ENCODE peak calls at places on chromosomes 5 and 9, in six cellular contexts. One of them, this sample, is unnamed.

GRCh38 chr5:102450313-102450990 is 48.3 kb downstream of the SLCO6A1 start:
- DNase-seq in HepG2: peak
- DNase-seq in A549: peak
- DNase-seq in K562: no peak
- DNase-seq in IMR-90: no peak
- DNase-seq in GM12878: no peak
- DNase-seq in this sample: no peak

GRCh38 chr5:171269717-171270116 is 39.3 kb upstream of the TLX3 start:
- DNase-seq in IMR-90: peak
- DNase-seq in HepG2: no peak
- DNase-seq in GM12878: no peak
- DNase-seq in K562: no peak
- DNase-seq in A549: no peak
- DNase-seq in this sample: no peak

GRCh38 chr5:96381526-96381925 is 51.5 kb downstream of the PCSK1 start:
- DNase-seq in IMR-90: no peak
- DNase-seq in K562: no peak
- DNase-seq in GM12878: no peak
- DNase-seq in A549: peak
- DNase-seq in HepG2: peak
- DNase-seq in this sample: no peak

GRCh38 chr5:56451742-56452141 is 218.6 kb upstream of the ANKRD55 start:
- DNase-seq in A549: no peak
- DNase-seq in K562: no peak
- DNase-seq in IMR-90: no peak
- DNase-seq in GM12878: no peak
- DNase-seq in HepG2: no peak
- DNase-seq in this sample: no peak

GRCh38 chr5:150422758-150423157 is 10.0 kb upstream of the CD74 start:
- DNase-seq in K562: no peak
- DNase-seq in HepG2: no peak
- DNase-seq in A549: no peak
- DNase-seq in IMR-90: no peak
- DNase-seq in GM12878: no peak
- DNase-seq in this sample: no peak

GRCh38 chr5:2131196-2131595 is 248.5 kb upstream of the IRX4 start:
- DNase-seq in IMR-90: no peak
- DNase-seq in K562: no peak
- DNase-seq in HepG2: no peak
- DNase-seq in GM12878: no peak
- DNase-seq in A549: peak
- DNase-seq in this sample: no peak

GRCh38 chr5:68196876-68197275 is 18.7 kb upstream of the PIK3R1 start:
- DNase-seq in GM12878: peak
- DNase-seq in K562: no peak
- DNase-seq in HepG2: no peak
- DNase-seq in A549: no peak
- DNase-seq in IMR-90: no peak
- DNase-seq in this sample: no peak

GRCh38 chr5:128199104-128199503 is 115.5 kb downstream of the SLC12A2 start:
- DNase-seq in K562: no peak
- DNase-seq in HepG2: no peak
- DNase-seq in GM12878: no peak
- DNase-seq in A549: peak
- DNase-seq in IMR-90: peak
- DNase-seq in this sample: no peak

GRCh38 chr5:61322738-61323429 is 9.2 kb upstream of the ZSWIM6 start:
- DNase-seq in HepG2: no peak
- DNase-seq in A549: no peak
- DNase-seq in K562: no peak
- DNase-seq in GM12878: no peak
- DNase-seq in IMR-90: peak
- DNase-seq in this sample: no peak

GRCh38 chr9:113577525-113578261 is 114.2 kb downstream of the RGS3 start:
- DNase-seq in K562: peak
- DNase-seq in A549: no peak
- DNase-seq in HepG2: no peak
- DNase-seq in IMR-90: peak
- DNase-seq in GM12878: no peak
- DNase-seq in this sample: no peak

GRCh38 chr5:1939256-1939655 is 56.5 kb upstream of the IRX4 start:
- DNase-seq in GM12878: no peak
- DNase-seq in HepG2: no peak
- DNase-seq in A549: no peak
- DNase-seq in K562: no peak
- DNase-seq in IMR-90: no peak
- DNase-seq in this sample: no peak

GRCh38 chr9:21392270-21392669 is 7.1 kb upstream of the IFNA2 start:
- DNase-seq in K562: no peak
- DNase-seq in GM12878: no peak
- DNase-seq in HepG2: peak
- DNase-seq in A549: peak
- DNase-seq in IMR-90: no peak
- DNase-seq in this sample: peak

GRCh38 chr9:135278586-135278985 is 191.1 kb downstream of the OLFM1 start:
- DNase-seq in HepG2: no peak
- DNase-seq in A549: no peak
- DNase-seq in GM12878: no peak
- DNase-seq in K562: no peak
- DNase-seq in IMR-90: no peak
- DNase-seq in this sample: no peak

GRCh38 chr9:123745933-123746332 is 184.0 kb downstream of the DENND1A start:
- DNase-seq in IMR-90: no peak
- DNase-seq in K562: no peak
- DNase-seq in HepG2: no peak
- DNase-seq in GM12878: no peak
- DNase-seq in A549: no peak
- DNase-seq in this sample: no peak

GRCh38 chr5:113293613-113294340 is 141.0 kb downstream of the TSSK1B start:
- DNase-seq in GM12878: no peak
- DNase-seq in IMR-90: peak
- DNase-seq in K562: no peak
- DNase-seq in A549: no peak
- DNase-seq in HepG2: no peak
- DNase-seq in this sample: no peak

GRCh38 chr5:130740047-130740569 is 424.9 kb downstream of the HINT1 start:
- DNase-seq in A549: peak
- DNase-seq in GM12878: no peak
- DNase-seq in IMR-90: no peak
- DNase-seq in K562: no peak
- DNase-seq in HepG2: no peak
- DNase-seq in this sample: no peak

GRCh38 chr5:163963881-163964280 is 458.5 kb downstream of the MAT2B start:
- DNase-seq in HepG2: no peak
- DNase-seq in IMR-90: no peak
- DNase-seq in K562: no peak
- DNase-seq in GM12878: no peak
- DNase-seq in A549: no peak
- DNase-seq in this sample: no peak

GRCh38 chr5:78544531-78545200 is 103.9 kb downstream of the LHFPL2 start:
- DNase-seq in K562: peak
- DNase-seq in GM12878: peak
- DNase-seq in IMR-90: peak
- DNase-seq in A549: no peak
- DNase-seq in HepG2: no peak
- DNase-seq in this sample: no peak

GRCh38 chr9:121840838-121841760 is 189.7 kb downstream of the DAB2IP start:
- DNase-seq in IMR-90: no peak
- DNase-seq in GM12878: no peak
- DNase-seq in K562: no peak
- DNase-seq in A549: no peak
- DNase-seq in HepG2: no peak
- DNase-seq in this sample: no peak

GRCh38 chr5:170642066-170642735 is 138.4 kb downstream of the KCNIP1 start:
- DNase-seq in A549: no peak
- DNase-seq in GM12878: no peak
- DNase-seq in HepG2: no peak
- DNase-seq in IMR-90: no peak
- DNase-seq in K562: no peak
- DNase-seq in this sample: no peak

GRCh38 chr5:147520450-147520849 is 10.6 kb upstream of the DPYSL3 start:
- DNase-seq in A549: no peak
- DNase-seq in GM12878: no peak
- DNase-seq in HepG2: no peak
- DNase-seq in K562: no peak
- DNase-seq in IMR-90: peak
- DNase-seq in this sample: no peak

GRCh38 chr5:86971034-86971511 is 296.6 kb upstream of the RASA1 start:
- DNase-seq in GM12878: no peak
- DNase-seq in HepG2: peak
- DNase-seq in K562: no peak
- DNase-seq in A549: peak
- DNase-seq in IMR-90: peak
- DNase-seq in this sample: no peak

GRCh38 chr9:22990349-22990748 is 543.7 kb downstream of the DMRTA1 start:
- DNase-seq in HepG2: no peak
- DNase-seq in GM12878: no peak
- DNase-seq in IMR-90: no peak
- DNase-seq in K562: no peak
- DNase-seq in A549: no peak
- DNase-seq in this sample: no peak

GRCh38 chr9:137318565-137318964 is 16.5 kb upstream of the NRARP start:
- DNase-seq in HepG2: no peak
- DNase-seq in A549: no peak
- DNase-seq in IMR-90: no peak
- DNase-seq in K562: no peak
- DNase-seq in GM12878: no peak
- DNase-seq in this sample: no peak

GRCh38 chr5:39175273-39175955 is 43.9 kb downstream of the FYB1 start:
- DNase-seq in K562: no peak
- DNase-seq in IMR-90: no peak
- DNase-seq in HepG2: no peak
- DNase-seq in A549: no peak
- DNase-seq in GM12878: no peak
- DNase-seq in this sample: no peak

GRCh38 chr5:154403234-154403633 is 42.6 kb upstream of the SAP30L start:
- DNase-seq in GM12878: no peak
- DNase-seq in HepG2: no peak
- DNase-seq in IMR-90: peak
- DNase-seq in K562: no peak
- DNase-seq in A549: no peak
- DNase-seq in this sample: no peak

GRCh38 chr5:158431369-158432029 is 572.6 kb upstream of the CLINT1 start:
- DNase-seq in IMR-90: no peak
- DNase-seq in K562: no peak
- DNase-seq in A549: no peak
- DNase-seq in HepG2: no peak
- DNase-seq in GM12878: no peak
- DNase-seq in this sample: no peak

GRCh38 chr9:109861499-109861898 is 81.5 kb downstream of the PALM2AKAP2 start:
- DNase-seq in A549: no peak
- DNase-seq in K562: no peak
- DNase-seq in HepG2: no peak
- DNase-seq in IMR-90: peak
- DNase-seq in GM12878: no peak
- DNase-seq in this sample: no peak

GRCh38 chr5:111461261-111461671 is 51.1 kb downstream of the STARD4 start:
- DNase-seq in A549: peak
- DNase-seq in HepG2: no peak
- DNase-seq in GM12878: no peak
- DNase-seq in IMR-90: peak
- DNase-seq in K562: no peak
- DNase-seq in this sample: peak

GRCh38 chr5:89826938-89827337 is 582.6 kb downstream of the CETN3 start:
- DNase-seq in A549: no peak
- DNase-seq in K562: no peak
- DNase-seq in HepG2: no peak
- DNase-seq in GM12878: no peak
- DNase-seq in IMR-90: no peak
- DNase-seq in this sample: no peak

GRCh38 chr5:139746691-139747582 is 48.7 kb upstream of the PSD2 start:
- DNase-seq in HepG2: no peak
- DNase-seq in GM12878: peak
- DNase-seq in K562: peak
- DNase-seq in IMR-90: peak
- DNase-seq in A549: no peak
- DNase-seq in this sample: no peak

DNA sequence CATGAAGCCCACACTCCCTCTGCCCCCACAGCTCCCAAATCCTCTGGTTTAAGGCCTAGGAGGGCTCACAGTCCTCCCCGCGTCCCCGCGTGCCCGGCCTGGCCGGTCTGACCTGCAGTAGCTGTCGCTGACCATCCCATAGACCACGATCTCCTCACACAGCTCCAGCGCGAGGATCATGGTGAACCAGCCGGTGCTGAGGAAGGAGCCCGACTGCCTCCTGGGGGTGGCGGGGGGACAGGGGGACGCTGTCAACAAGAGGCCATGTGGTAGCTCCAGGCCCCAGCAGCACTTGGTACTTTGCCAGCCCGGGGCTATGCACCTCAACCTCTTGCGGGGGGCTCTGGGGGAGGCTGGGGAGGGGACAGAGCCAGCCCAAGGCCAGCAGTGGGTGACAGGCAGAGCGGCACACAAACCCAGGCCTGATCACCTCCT is 7.0 kb downstream of the ST6GALNAC4 start:
- DNase-seq in A549: no peak
- DNase-seq in IMR-90: no peak
- DNase-seq in HepG2: no peak
- DNase-seq in GM12878: no peak
- DNase-seq in K562: no peak
- DNase-seq in this sample: no peak
- TF ChIP-seq BHLHE40 in A549: no peak
- TF ChIP-seq BHLHE40 in IMR-90: no peak
- TF ChIP-seq BHLHE40 in HepG2: no peak
- TF ChIP-seq BHLHE40 in GM12878: no peak
- TF ChIP-seq BHLHE40 in K562: no peak
- TF ChIP-seq BHLHE40 in this sample: no peak

GRCh38 chr9:132997591-132997990 is 19.1 kb downstream of the GFI1B start:
- DNase-seq in HepG2: peak
- DNase-seq in A549: no peak
- DNase-seq in IMR-90: peak
- DNase-seq in GM12878: no peak
- DNase-seq in K562: no peak
- DNase-seq in this sample: no peak
- TF ChIP-seq BHLHE40 in HepG2: no peak
- TF ChIP-seq BHLHE40 in A549: no peak
- TF ChIP-seq BHLHE40 in IMR-90: no peak
- TF ChIP-seq BHLHE40 in GM12878: no peak
- TF ChIP-seq BHLHE40 in K562: no peak
- TF ChIP-seq BHLHE40 in this sample: no peak

DNA sequence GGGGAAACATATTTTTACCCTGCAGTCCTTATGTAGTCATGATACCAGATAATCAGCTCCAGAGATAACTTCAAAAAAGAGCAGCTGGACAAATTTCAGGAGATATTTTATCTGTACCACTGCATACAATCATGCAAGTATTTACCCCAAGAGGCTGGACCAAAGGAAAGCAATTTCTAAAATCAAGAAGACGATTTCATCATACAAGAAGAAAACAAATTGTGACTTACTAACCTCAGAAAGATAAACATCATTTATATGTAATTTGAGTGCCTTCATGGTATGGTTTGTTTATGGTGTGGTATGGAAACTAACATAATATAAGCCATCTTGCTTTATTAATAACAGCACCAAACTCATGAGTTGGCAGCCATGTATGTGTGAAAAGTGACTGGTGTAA is 603.6 kb downstream of the PSAT1 start:
- DNase-seq in K562: no peak
- DNase-seq in A549: no peak
- DNase-seq in IMR-90: peak
- DNase-seq in HepG2: no peak
- DNase-seq in GM12878: no peak
- DNase-seq in this sample: no peak
- TF ChIP-seq BHLHE40 in K562: no peak
- TF ChIP-seq BHLHE40 in A549: no peak
- TF ChIP-seq BHLHE40 in IMR-90: no peak
- TF ChIP-seq BHLHE40 in HepG2: no peak
- TF ChIP-seq BHLHE40 in GM12878: no peak
- TF ChIP-seq BHLHE40 in this sample: no peak

GRCh38 chr9:38254756-38255155 is 137.7 kb upstream of the ALDH1B1 start:
- DNase-seq in GM12878: no peak
- DNase-seq in A549: no peak
- DNase-seq in HepG2: no peak
- DNase-seq in K562: no peak
- DNase-seq in IMR-90: no peak
- DNase-seq in this sample: no peak
- TF ChIP-seq BHLHE40 in GM12878: no peak
- TF ChIP-seq BHLHE40 in A549: no peak
- TF ChIP-seq BHLHE40 in HepG2: no peak
- TF ChIP-seq BHLHE40 in K562: no peak
- TF ChIP-seq BHLHE40 in IMR-90: no peak
- TF ChIP-seq BHLHE40 in this sample: no peak

This sample was measured in HEK293T.